ENCODE peak calls at places on chromosomes 12 and 14, in five cellular contexts. X is Calu3, P is GM20000, G is AG10803, I is dorsolateral prefrontal cortex. U is an unnamed sample.

GRCh38 chr12:123363385-123363742 is 1.3 kb downstream of the SBNO1 start:
- DNase-seq in I (no peak), G (peak; percentile 12), P (peak; percentile 35), X (no peak), U (no peak)

GRCh38 chr14:61585598-61586538 is 109.4 kb upstream of the HIF1A start:
- DNase-seq in G (peak; percentile 55), X (no peak), I (no peak), P (no peak), U (no peak)

GRCh38 chr12:67099858-67100257 is 169.3 kb upstream of the CAND1 start:
- DNase-seq in G (no peak), X (no peak), P (no peak), I (no peak), U (no peak)

GRCh38 chr14:68363841-68364711 is 428.8 kb downstream of the ZFP36L1 start:
- DNase-seq in G (no peak), X (peak; percentile 29), I (no peak), P (no peak), U (no peak)

GRCh38 chr12:93683410-93683809 is 6.2 kb downstream of the CRADD start:
- DNase-seq in P (no peak), I (no peak), X (no peak), G (no peak), U (no peak)

GRCh38 chr12:39990122-39991101 is 115.5 kb downstream of the SLC2A13 start:
- DNase-seq in X (peak; percentile 60), I (no peak), G (peak; percentile 51), P (peak; percentile 56), U (peak; percentile 62)

GRCh38 chr12:63420206-63420644 is 248.1 kb downstream of the DPY19L2 start:
- DNase-seq in P (peak; percentile 61), G (peak; percentile 59), I (no peak), X (peak; percentile 14), U (peak; percentile 58)

GRCh38 chr12:30853561-30854133 is 72.9 kb upstream of the TSPAN11 start:
- DNase-seq in P (no peak), X (no peak), G (no peak), I (no peak), U (no peak)

GRCh38 chr12:124764870-124765570 is 98.6 kb downstream of the SCARB1 start:
- DNase-seq in X (no peak), G (peak; percentile 100), P (no peak), I (no peak), U (no peak)

GRCh38 chr14:105857816-105858675 is 331.7 kb downstream of the TMEM121 start:
- DNase-seq in X (no peak), G (no peak), I (no peak), P (peak; percentile 0), U (peak; percentile 35)

GRCh38 chr12:122871851-122872785 is 23.8 kb downstream of the VPS37B start:
- DNase-seq in X (peak; percentile 87), P (peak; percentile 68), G (peak; percentile 87), I (no peak), U (no peak)

GRCh38 chr14:64628940-64629403 is 75.3 kb upstream of the PLEKHG3 start:
- DNase-seq in I (no peak), G (peak; percentile 97), P (no peak), X (no peak), U (no peak)

GRCh38 chr14:91754819-91755218 is 22.9 kb upstream of the CATSPERB start:
- DNase-seq in I (no peak), X (peak; percentile 78), G (no peak), P (no peak), U (no peak)

GRCh38 chr12:102958073-102958829 is 777 bp downstream of the ASCL1 start:
- DNase-seq in P (peak; percentile 81), G (peak; percentile 33), I (no peak), X (no peak), U (no peak)

GRCh38 chr12:111274820-111275219 is 94.1 kb downstream of the PHETA1 start:
- DNase-seq in G (no peak), I (no peak), X (no peak), P (no peak), U (no peak)

GRCh38 chr14:39154594-39155189 is 15.4 kb downstream of the TRAPPC6B start:
- DNase-seq in I (no peak), X (no peak), P (no peak), G (no peak), U (no peak)

GRCh38 chr12:11731455-11731854 is 82.0 kb downstream of the ETV6 start:
- DNase-seq in P (no peak), I (no peak), X (no peak), G (peak; percentile 62), U (no peak)

GRCh38 chr12:123046431-123046830 is 66.0 kb downstream of the ARL6IP4 start:
- DNase-seq in X (no peak), I (no peak), P (no peak), G (no peak), U (no peak)

GRCh38 chr12:77247542-77247941 is 182.2 kb upstream of the E2F7 start:
- DNase-seq in G (no peak), I (no peak), P (no peak), X (no peak), U (no peak)

GRCh38 chr14:105285174-105285573 is 15.6 kb downstream of the BRF1 start:
- DNase-seq in P (no peak), I (no peak), G (no peak), X (no peak), U (no peak)

GRCh38 chr12:114685869-114686268 is 1.9 kb upstream of the TBX3 start:
- DNase-seq in X (no peak), P (no peak), G (no peak), I (no peak), U (no peak)

GRCh38 chr12:10307630-10308029 is at the start of gene KLRD1:
- DNase-seq in I (no peak), G (no peak), X (no peak), P (no peak), U (no peak)

GRCh38 chr12:127515941-127516340 is 751.0 kb upstream of the TMEM132C start:
- DNase-seq in P (no peak), I (no peak), G (peak; percentile 28), X (no peak), U (no peak)

GRCh38 chr14:104143071-104143470 is 4.7 kb downstream of the KIF26A start:
- DNase-seq in G (no peak), I (no peak), X (no peak), P (no peak), U (no peak)

GRCh38 chr14:96585672-96586013 is 83.5 kb downstream of the PAPOLA start:
- DNase-seq in I (no peak), X (no peak), P (no peak), G (no peak), U (no peak)

GRCh38 chr12:131088701-131089525 is 135.2 kb downstream of the ADGRD1 start:
- DNase-seq in I (no peak), G (no peak), P (no peak), X (no peak), U (peak; percentile 19)

GRCh38 chr14:56899829-56900228 is 89.5 kb upstream of the OTX2 start:
- DNase-seq in G (no peak), X (no peak), P (no peak), I (no peak), U (no peak)

GRCh38 chr12:72053604-72054003 is 115.0 kb downstream of the TPH2 start:
- DNase-seq in P (no peak), G (no peak), I (no peak), X (peak; percentile 15), U (peak; percentile 54)

GRCh38 chr12:10171954-10172353 is at the start of gene OLR1:
- DNase-seq in G (no peak), P (no peak), I (no peak), X (no peak), U (no peak)

GRCh38 chr14:75934998-75935628 is 46.7 kb downstream of the TGFB3 start:
- DNase-seq in X (no peak), G (no peak), P (no peak), I (no peak), U (no peak)

GRCh38 chr12:84954415-84954814 is 41.8 kb upstream of the SLC6A15 start:
- DNase-seq in X (no peak), G (no peak), I (no peak), P (no peak), U (no peak)

GRCh38 chr12:84950971-84951546 is 38.5 kb upstream of the SLC6A15 start:
- DNase-seq in X (no peak), P (no peak), I (no peak), G (no peak), U (no peak)

GRCh38 chr12:84960918-84961317 is 48.3 kb upstream of the SLC6A15 start:
- DNase-seq in P (no peak), I (no peak), X (no peak), G (no peak), U (no peak)

GRCh38 chr12:84955298-84955697 is 42.7 kb upstream of the SLC6A15 start:
- DNase-seq in P (no peak), G (no peak), X (no peak), I (no peak), U (no peak)
- TF ChIP-seq CTCF in P (no peak), G (no peak), X (no peak), I (no peak), U (no peak)

DNA sequence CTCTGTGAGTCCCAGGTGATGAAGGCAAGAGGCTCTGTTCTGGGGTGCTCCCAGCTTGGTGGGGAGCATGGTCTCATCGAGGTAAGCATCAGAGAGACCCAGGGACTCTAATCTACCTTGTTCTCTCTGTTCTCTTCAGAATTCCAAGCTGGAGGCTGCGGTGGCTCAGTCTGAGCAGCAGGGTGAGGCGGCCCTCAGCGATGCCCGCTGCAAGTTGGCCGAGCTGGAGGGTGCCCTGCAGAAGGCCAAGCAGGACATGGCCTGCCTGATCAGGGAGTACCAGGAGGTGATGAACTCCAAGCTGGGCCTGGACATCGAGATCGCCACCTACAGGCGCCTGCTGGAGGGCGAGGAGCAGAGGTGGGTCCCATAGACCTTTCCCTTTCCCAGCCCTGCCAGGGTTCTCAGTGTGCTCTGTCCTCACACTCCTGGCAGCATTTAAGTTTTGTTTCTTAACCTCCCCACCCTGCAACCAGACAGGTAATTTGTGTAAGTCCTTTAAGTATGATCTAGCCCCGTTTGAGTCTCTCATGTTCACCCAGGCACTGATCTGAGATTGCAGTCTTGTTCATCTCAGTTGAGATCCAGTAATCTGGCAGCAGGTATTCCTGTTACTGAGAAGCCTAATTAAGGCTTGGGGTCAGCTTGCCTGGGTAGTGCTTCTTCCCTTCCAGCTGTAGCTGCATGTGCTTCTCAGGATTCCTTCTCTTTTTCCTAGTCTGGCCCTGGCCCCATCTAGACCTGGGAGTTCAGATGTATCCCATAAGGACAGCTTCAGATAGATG is 14.8 kb upstream of the KRT81 start:
- DNase-seq in I (no peak), P (no peak), G (no peak), X (peak; percentile 15), U (no peak)
- TF ChIP-seq CTCF in I (no peak), P (no peak), G (peak; percentile 23), X (peak; percentile 13), U (peak; percentile 37)

GRCh38 chr14:81625343-81625742 is 91.7 kb upstream of the SEL1L start:
- DNase-seq in X (no peak), I (no peak), P (peak; percentile 40), G (peak; percentile 1), U (no peak)
- TF ChIP-seq CTCF in X (peak; percentile 20), I (peak; percentile 77), P (no peak), G (peak; percentile 21), U (peak; percentile 44)

DNA sequence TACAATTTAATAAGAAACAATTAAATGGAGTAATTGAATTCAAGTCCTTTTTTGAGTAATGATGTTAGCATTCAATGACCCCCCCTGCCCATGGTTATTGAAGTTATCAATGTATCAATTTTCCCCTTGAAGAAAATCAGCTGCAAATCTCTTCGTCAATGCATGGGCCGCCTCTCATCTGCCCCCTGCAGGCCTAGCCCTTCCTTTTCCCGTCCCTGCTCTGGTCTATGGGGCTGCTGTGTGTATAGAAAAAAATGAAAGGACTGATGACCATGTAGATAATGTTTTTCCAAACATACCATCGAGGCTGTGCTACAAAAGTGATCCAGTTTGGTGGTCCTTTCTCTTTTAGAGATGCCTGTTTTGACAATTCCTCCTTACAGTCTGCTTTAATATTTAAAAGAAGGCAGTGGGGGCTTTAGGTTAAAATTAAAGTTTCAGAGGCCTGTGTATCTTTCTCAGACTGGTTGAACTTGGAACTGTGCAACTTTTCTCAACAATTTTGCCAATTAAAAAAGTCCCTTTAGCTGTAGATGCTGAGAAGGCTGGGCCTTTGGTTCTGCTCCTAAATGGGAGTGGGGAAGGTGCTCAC is 98.4 kb downstream of the APAF1 start:
- DNase-seq in G (no peak), P (peak; percentile 58), I (no peak), X (peak; percentile 64), U (peak; percentile 58)
- TF ChIP-seq CTCF in G (peak; percentile 23), P (peak; percentile 72), I (peak; percentile 61), X (peak; percentile 48), U (peak; percentile 51)

U was measured in Caco-2.